ENCODE peak calls at places on chromosomes 5 and 9, in nine cellular contexts. P is adipocyte, J is MM.1S, T is neuronal stem cell, M is mesenchymal stem cell, L is IMR-90, E is endodermal cell, Z is fibroblast of lung, X is HCT116. F is an unnamed sample.

GRCh38 chr9:123460091-123460490 is 104.1 kb downstream of the CRB2 start:
- DNase-seq in Z (peak), M (no peak), P (no peak), T (no peak), E (no peak), J (no peak), L (no peak), X (no peak), F (peak)

GRCh38 chr5:141841376-141841775 is 36.8 kb downstream of the PCDH1 start:
- DNase-seq in E (peak), Z (no peak), P (no peak), M (no peak), X (no peak), T (no peak), J (no peak), L (no peak), F (no peak)

GRCh38 chr9:77399964-77400363 is 222.6 kb downstream of the VPS13A start:
- DNase-seq in M (no peak), T (no peak), X (no peak), P (no peak), J (no peak), E (no peak), Z (no peak), L (no peak), F (no peak)

GRCh38 chr9:96113045-96113444 is 188.9 kb downstream of the HSD17B3 start:
- DNase-seq in J (no peak), L (no peak), E (peak), Z (no peak), X (no peak), T (no peak), M (no peak), P (no peak), F (no peak)

GRCh38 chr9:134963546-134963945 is 45.8 kb upstream of the FCN1 start:
- DNase-seq in P (no peak), T (no peak), E (peak), J (no peak), X (no peak), M (no peak), Z (no peak), L (no peak), F (no peak)

GRCh38 chr5:13115476-13115875 is 829.0 kb downstream of the DNAH5 start:
- DNase-seq in L (no peak), Z (peak), M (no peak), J (no peak), P (no peak), E (no peak), T (no peak), X (no peak), F (peak)

GRCh38 chr9:20640331-20641187 is 18.3 kb upstream of the MLLT3 start:
- DNase-seq in M (no peak), Z (peak), T (no peak), E (no peak), L (peak), X (no peak), P (peak), J (peak), F (peak)

GRCh38 chr5:77867194-77867691 is 91.1 kb upstream of the TBCA start:
- DNase-seq in L (peak), E (no peak), X (no peak), Z (no peak), J (no peak), M (peak), T (no peak), P (peak), F (no peak)

GRCh38 chr5:96893342-96893741 is 17.0 kb downstream of the ERAP2 start:
- DNase-seq in E (no peak), L (peak), X (no peak), T (no peak), M (peak), J (no peak), Z (peak), P (peak), F (peak)

GRCh38 chr5:5979362-5979760 is 399.0 kb downstream of the MED10 start:
- DNase-seq in J (peak), X (no peak), E (peak), P (no peak), L (no peak), M (no peak), T (no peak), Z (peak), F (no peak)

GRCh38 chr5:168592014-168592368 is 12.8 kb upstream of the PANK3 start:
- DNase-seq in L (peak), Z (peak), X (no peak), P (peak), M (peak), J (no peak), E (peak), T (no peak), F (peak)

GRCh38 chr5:134228624-134229023 is 2.8 kb upstream of the PPP2CA start:
- DNase-seq in J (no peak), M (no peak), P (no peak), X (no peak), E (no peak), T (no peak), Z (no peak), L (no peak), F (no peak)

GRCh38 chr9:136282272-136282861 is 21.5 kb downstream of the CCDC187 start:
- DNase-seq in E (no peak), Z (no peak), X (no peak), L (no peak), T (no peak), M (no peak), J (no peak), P (no peak), F (no peak)

GRCh38 chr5:81575924-81576323 is 175.0 kb downstream of the SSBP2 start:
- DNase-seq in M (no peak), P (no peak), X (no peak), J (no peak), T (no peak), Z (no peak), E (no peak), L (no peak), F (no peak)

GRCh38 chr9:127825319-127826051 is 22.8 kb downstream of the FPGS start:
- DNase-seq in X (no peak), L (no peak), Z (no peak), P (no peak), J (no peak), T (peak), E (peak), M (no peak), F (no peak)

GRCh38 chr9:135134253-135135028 is 47.0 kb downstream of the OLFM1 start:
- DNase-seq in L (no peak), J (no peak), X (no peak), T (no peak), E (no peak), P (no peak), Z (no peak), M (no peak), F (no peak)

GRCh38 chr5:180370861-180371641 is 17.9 kb upstream of the GFPT2 start:
- DNase-seq in L (no peak), X (no peak), Z (no peak), T (no peak), M (no peak), J (no peak), E (peak), P (no peak), F (no peak)

GRCh38 chr5:43042176-43042625 is 2.1 kb upstream of the ANXA2R start:
- DNase-seq in Z (peak), M (peak), L (peak), P (peak), X (peak), T (peak), J (peak), E (peak), F (peak)

GRCh38 chr5:113090336-113091106 is 113.9 kb downstream of the DCP2 start:
- DNase-seq in P (no peak), T (no peak), L (no peak), J (peak), M (no peak), E (peak), Z (peak), X (no peak), F (peak)

GRCh38 chr9:97575673-97576048 is 57.5 kb downstream of the TSTD2 start:
- DNase-seq in Z (no peak), J (no peak), X (no peak), P (no peak), T (no peak), M (no peak), L (no peak), E (no peak), F (no peak)

GRCh38 chr5:82259172-82259800 is 18.9 kb downstream of the RPS23 start:
- DNase-seq in M (peak), P (peak), Z (peak), L (peak), X (peak), T (no peak), E (no peak), J (peak), F (peak)

GRCh38 chr5:1311443-1312055 is 16.7 kb upstream of the TERT start:
- DNase-seq in Z (no peak), L (no peak), P (no peak), X (no peak), T (no peak), J (no peak), E (peak), M (no peak), F (no peak)

GRCh38 chr5:133969654-133970324 is 1.4 kb upstream of the C5orf15 start:
- DNase-seq in P (no peak), L (peak), T (no peak), M (peak), E (no peak), J (no peak), X (no peak), Z (peak), F (no peak)

GRCh38 chr5:53418409-53418808 is 62.0 kb upstream of the FST start:
- DNase-seq in Z (peak), T (peak), M (peak), L (peak), E (no peak), X (no peak), P (no peak), J (no peak), F (no peak)

GRCh38 chr5:89996892-89997291 is 412.7 kb downstream of the CETN3 start:
- DNase-seq in J (no peak), Z (no peak), M (no peak), X (no peak), E (no peak), L (no peak), T (no peak), P (no peak), F (no peak)

GRCh38 chr5:176675676-176676360 is 28.5 kb downstream of the TSPAN17 start:
- DNase-seq in P (peak), Z (peak), T (no peak), M (peak), J (no peak), L (no peak), X (peak), E (peak), F (no peak)

GRCh38 chr9:84710701-84711397 is 41.3 kb downstream of the NTRK2 start:
- DNase-seq in X (no peak), M (no peak), Z (peak), L (no peak), T (no peak), J (no peak), E (no peak), P (no peak), F (peak)

GRCh38 chr9:111798786-111799185 is 4.0 kb upstream of the SHOC1 start:
- DNase-seq in M (peak), Z (peak), L (peak), J (no peak), X (no peak), T (no peak), E (no peak), P (peak), F (peak)

GRCh38 chr9:86778761-86779160 is 168.5 kb downstream of the GAS1 start:
- DNase-seq in P (no peak), X (no peak), M (no peak), T (no peak), E (no peak), Z (no peak), L (no peak), J (no peak), F (no peak)

GRCh38 chr9:121362813-121363585 is 7.1 kb downstream of the STOM start:
- DNase-seq in M (peak), Z (peak), J (no peak), T (no peak), E (no peak), P (peak), L (peak), X (no peak), F (peak)
- H3K9ac ChIP-seq in M (peak), Z (no peak), J (no peak), T (no peak), E (no peak), P (peak), L (peak), X (peak), F (peak)

DNA sequence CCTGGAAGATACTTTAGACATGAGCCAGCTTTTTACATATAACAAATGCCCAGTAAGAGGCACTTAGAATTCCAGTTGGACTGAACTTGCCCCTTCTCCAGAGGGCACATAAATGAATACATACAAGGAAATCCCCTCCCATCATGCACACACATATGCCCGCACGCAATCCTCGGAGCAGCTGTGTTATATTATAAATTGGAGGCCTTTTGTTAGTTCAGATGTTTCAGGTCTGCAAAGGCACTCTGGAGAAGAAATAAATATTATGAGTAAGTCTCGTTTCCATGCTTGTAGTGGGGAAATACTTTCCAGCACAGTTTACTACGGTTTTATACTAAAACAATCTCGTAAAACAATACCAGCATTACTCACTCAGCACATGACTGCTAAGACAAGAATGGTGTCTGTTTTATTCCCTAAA is 17.6 kb upstream of the MUSK start:
- DNase-seq in E (no peak), J (no peak), X (no peak), Z (peak), T (no peak), P (peak), M (peak), L (peak), F (peak)
- H3K9ac ChIP-seq in E (no peak), J (no peak), X (no peak), Z (no peak), T (no peak), P (peak), M (peak), L (no peak), F (peak)

GRCh38 chr5:148685520-148686134 is 31.3 kb upstream of the HTR4 start:
- DNase-seq in X (no peak), J (no peak), E (no peak), L (no peak), T (no peak), P (peak), Z (peak), M (no peak), F (peak)

GRCh38 chr5:148684528-148684927 is 30.2 kb upstream of the HTR4 start:
- DNase-seq in M (no peak), T (no peak), J (no peak), E (no peak), X (no peak), L (no peak), P (no peak), Z (no peak), F (no peak)

GRCh38 chr5:148683651-148684050 is 29.3 kb upstream of the HTR4 start:
- DNase-seq in M (no peak), X (no peak), P (no peak), T (no peak), Z (no peak), E (no peak), J (no peak), L (no peak), F (no peak)

GRCh38 chr5:148681157-148682131 is 27.1 kb upstream of the HTR4 start:
- DNase-seq in J (no peak), Z (no peak), P (no peak), L (no peak), T (no peak), X (no peak), M (no peak), E (no peak), F (no peak)

DNA sequence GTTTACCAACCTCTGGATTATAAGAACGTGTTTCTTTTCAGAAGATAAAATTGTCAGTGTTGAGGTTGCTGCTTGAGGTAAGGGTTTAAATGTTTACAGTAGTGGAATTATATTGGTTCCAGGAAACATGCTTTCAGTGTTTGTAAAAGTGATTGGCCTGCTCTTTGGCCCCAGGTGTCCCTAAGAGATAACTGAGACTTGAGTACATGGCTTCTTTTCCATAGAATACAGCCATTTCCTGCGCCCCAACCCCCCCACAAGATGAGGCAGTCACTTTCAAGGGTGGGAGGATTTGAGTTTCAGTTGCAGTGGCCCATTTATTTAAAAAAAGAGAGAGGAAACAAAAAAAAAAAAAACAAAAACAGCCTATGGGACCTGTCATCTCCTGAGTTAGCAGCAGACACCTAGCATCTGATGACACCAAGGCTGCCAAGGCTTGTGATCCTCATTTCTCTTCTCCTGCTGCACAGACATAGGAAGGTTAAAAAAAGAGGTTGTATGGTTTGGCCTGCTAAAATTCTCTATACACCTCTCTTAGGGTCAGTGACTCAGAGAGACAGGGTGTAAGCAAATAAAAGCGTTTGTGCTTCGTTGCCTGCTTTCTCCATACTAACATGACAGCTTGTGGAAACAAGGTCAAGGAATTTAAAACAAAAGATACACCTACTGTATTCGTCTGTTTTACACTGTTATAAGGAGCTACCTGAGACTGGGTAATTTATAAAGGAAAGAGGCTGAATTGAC is 28.1 kb upstream of the HTR4 start:
- DNase-seq in E (no peak), P (no peak), J (peak), M (no peak), Z (no peak), X (no peak), L (no peak), T (no peak), F (no peak)
- H3K9ac ChIP-seq in E (no peak), P (no peak), J (no peak), M (no peak), Z (no peak), X (no peak), L (no peak), T (no peak), F (no peak)

DNA sequence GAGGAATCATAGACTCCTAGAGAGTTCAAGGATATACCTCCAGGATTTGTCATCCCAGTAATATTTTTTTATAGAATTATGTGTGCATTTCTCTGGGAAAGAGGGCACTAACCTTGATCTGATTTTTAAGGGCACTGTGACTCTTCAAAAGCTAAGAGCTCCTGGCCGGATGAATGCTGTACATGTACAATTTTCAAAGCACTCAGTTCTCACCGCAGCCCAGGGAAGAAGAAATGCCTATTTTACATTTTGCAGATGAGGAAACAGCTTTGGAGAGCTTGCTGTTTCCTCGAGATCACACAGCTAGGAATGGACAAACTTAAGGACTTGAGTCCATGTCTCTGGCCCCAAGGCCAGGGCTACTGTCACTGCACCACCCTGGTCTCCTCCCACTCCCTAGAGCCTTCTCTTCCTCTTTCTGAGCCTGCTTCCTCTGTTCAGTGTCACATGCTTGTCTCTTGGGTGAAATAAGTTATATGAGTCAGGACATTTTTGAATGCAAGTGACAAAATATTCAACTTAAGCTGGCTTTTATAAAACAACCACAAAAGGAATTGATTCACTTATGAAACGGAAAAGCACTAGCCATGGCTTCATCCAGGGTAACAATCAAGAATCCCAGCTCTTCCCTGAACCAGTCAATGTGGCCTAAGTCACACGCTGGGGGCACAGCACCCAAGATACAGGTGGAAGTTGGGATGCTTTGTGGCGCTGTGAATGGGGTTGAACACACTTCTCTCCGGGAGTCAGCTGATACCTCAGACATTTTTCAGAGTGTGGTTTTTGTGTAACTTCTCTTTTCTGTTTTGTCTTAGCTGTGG is 45.6 kb upstream of the TGFBR1 start:
- DNase-seq in M (peak), P (no peak), L (no peak), J (no peak), T (no peak), E (no peak), X (no peak), Z (no peak), F (no peak)
- H3K9ac ChIP-seq in M (no peak), P (no peak), L (no peak), J (no peak), T (no peak), E (no peak), X (no peak), Z (no peak), F (no peak)

GRCh38 chr5:119379929-119380328 is 24.1 kb downstream of the TNFAIP8 start:
- DNase-seq in P (no peak), M (no peak), X (no peak), L (no peak), Z (no peak), J (no peak), E (no peak), T (no peak), F (no peak)
- H3K9ac ChIP-seq in P (no peak), M (no peak), X (no peak), L (no peak), Z (no peak), J (no peak), E (no peak), T (no peak), F (no peak)

DNA sequence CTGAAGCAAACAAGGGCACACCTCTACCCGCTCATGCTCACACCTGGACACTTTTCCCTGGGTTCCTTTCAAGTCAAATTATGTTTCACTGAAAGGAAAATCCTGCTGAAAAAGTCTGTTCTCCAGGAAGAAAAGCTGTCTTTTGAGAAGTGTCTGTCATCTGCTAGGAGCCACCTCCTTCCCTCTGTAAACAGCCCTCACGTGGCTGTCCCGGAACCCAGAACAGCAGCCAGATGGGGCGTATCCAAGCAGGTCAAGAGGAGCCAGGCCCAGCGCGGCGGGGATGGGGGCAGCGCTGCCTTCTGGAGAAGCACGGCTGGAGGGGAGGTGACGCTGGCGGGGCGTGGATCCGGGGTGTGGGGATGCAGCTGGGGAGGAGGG is at the start of gene PNPLA7:
- DNase-seq in M (peak), E (peak), Z (peak), X (peak), T (peak), J (peak), L (peak), P (peak), F (peak)
- H3K9ac ChIP-seq in M (peak), E (peak), Z (peak), X (peak), T (peak), J (peak), L (peak), P (peak), F (peak)

GRCh38 chr9:125399666-125400065 is 138.0 kb downstream of the GAPVD1 start:
- DNase-seq in L (no peak), Z (no peak), E (no peak), T (no peak), M (no peak), X (no peak), J (no peak), P (no peak), F (no peak)
- H3K9ac ChIP-seq in L (no peak), Z (no peak), E (no peak), T (no peak), M (no peak), X (no peak), J (no peak), P (no peak), F (no peak)

F was measured in astrocyte.